ENCODE peak calls at places on chromosomes 5 and 9, in nine cellular contexts. D is neuronal stem cell; Q is A673; N is GM23338; E is AG04450; T is adipocyte; C is neural progenitor cell; Y is CD8-positive, alpha-beta memory T cell; M is CD4-positive, CD25-positive, alpha-beta regulatory T cell. V is an unnamed sample.
A peak's percentile ranks its signal among the peaks of the same experiment; 100 is the strongest.

GRCh38 chr5:90251447-90251846 is 158.1 kb downstream of the CETN3 start:
- DNase-seq in N (no peak), Y (no peak), T (no peak), Q (no peak), D (no peak), M (no peak), C (no peak), E (no peak), V (no peak)

GRCh38 chr9:76818271-76818670 is 54.0 kb downstream of the PCA3 start:
- DNase-seq in N (no peak), C (no peak), Y (no peak), E (peak; percentile 92), D (no peak), Q (peak; percentile 36), M (no peak), T (peak; percentile 98), V (no peak)

GRCh38 chr5:1882337-1883119 is at the start of gene IRX4:
- DNase-seq in Q (peak; percentile 29), Y (no peak), D (no peak), C (peak; percentile 62), T (peak; percentile 3), N (peak; percentile 70), E (no peak), M (no peak), V (no peak)

GRCh38 chr9:19298601-19299000 is 68.1 kb downstream of the DENND4C start:
- DNase-seq in E (no peak), N (no peak), Q (no peak), M (no peak), D (no peak), T (peak; percentile 54), Y (no peak), C (no peak), V (no peak)

GRCh38 chr9:28155671-28156070 is 582.4 kb upstream of the C9orf72 start:
- DNase-seq in E (no peak), Q (no peak), C (no peak), M (no peak), D (no peak), Y (no peak), N (no peak), T (no peak), V (no peak)

GRCh38 chr5:74894351-74894750 is 28.2 kb upstream of the FAM169A start:
- DNase-seq in M (no peak), C (no peak), T (no peak), E (no peak), D (no peak), Q (no peak), Y (no peak), N (no peak), V (no peak)

GRCh38 chr5:98101131-98101530 is 672.3 kb upstream of the RGMB start:
- DNase-seq in C (no peak), D (no peak), N (no peak), Q (no peak), E (no peak), Y (no peak), M (no peak), T (no peak), V (no peak)

GRCh38 chr5:40037703-40038102 is 612.9 kb upstream of the DAB2 start:
- DNase-seq in E (no peak), D (no peak), Y (no peak), C (no peak), M (no peak), N (no peak), Q (no peak), T (no peak), V (no peak)

GRCh38 chr9:130072515-130073235 is 19.0 kb downstream of the GPR107 start:
- DNase-seq in N (no peak), Q (no peak), D (no peak), C (no peak), T (peak; percentile 41), M (no peak), E (no peak), Y (no peak), V (no peak)

GRCh38 chr9:132164604-132165362 is 2.9 kb downstream of the NTNG2 start:
- DNase-seq in E (no peak), T (no peak), M (no peak), C (peak; percentile 43), D (no peak), Q (no peak), N (no peak), Y (no peak), V (no peak)

GRCh38 chr9:13267743-13268142 is 11.7 kb downstream of the MPDZ start:
- DNase-seq in T (peak; percentile 73), E (no peak), N (peak; percentile 22), M (no peak), C (no peak), Q (peak; percentile 78), D (no peak), Y (no peak), V (no peak)

GRCh38 chr5:66291771-66292170 is 147.7 kb downstream of the SREK1 start:
- DNase-seq in N (no peak), D (no peak), Y (no peak), Q (no peak), C (no peak), E (no peak), T (no peak), M (no peak), V (no peak)
- H3K4me3 ChIP-seq in N (no peak overlapping the region), D (no peak overlapping the region), Y (no peak overlapping the region), Q (no peak overlapping the region), C (no peak overlapping the region), E (no peak overlapping the region), T (no peak overlapping the region), M (no peak overlapping the region), V (no peak overlapping the region)

GRCh38 chr5:181100121-181101015 is 30.6 kb downstream of the OR2V1 start:
- DNase-seq in M (no peak), E (no peak), D (no peak), N (peak; percentile 47), C (peak; percentile 60), T (peak; percentile 24), Q (no peak), Y (no peak), V (no peak)
- H3K4me3 ChIP-seq in M (no peak overlapping the region), E (peak overlapping the region; percentile 25), D (peak overlapping the region; percentile 80), N (peak overlapping the region; percentile 53), C (peak overlapping the region; percentile 35), T (peak overlapping the region; percentile 15), Q (no peak overlapping the region), Y (no peak overlapping the region), V (no peak overlapping the region)

GRCh38 chr9:74887981-74888370 is 255 bp upstream of the TRPM6 start:
- DNase-seq in C (no peak), T (no peak), Q (no peak), E (no peak), M (no peak), Y (no peak), N (no peak), D (peak; percentile 0), V (no peak)
- H3K4me3 ChIP-seq in C (peak overlapping the region; percentile 71), T (peak overlapping the region; percentile 79), Q (no peak overlapping the region), E (no peak overlapping the region), M (no peak overlapping the region), Y (no peak overlapping the region), N (peak overlapping the region; percentile 80), D (peak overlapping the region; percentile 90), V (no peak overlapping the region)

DNA sequence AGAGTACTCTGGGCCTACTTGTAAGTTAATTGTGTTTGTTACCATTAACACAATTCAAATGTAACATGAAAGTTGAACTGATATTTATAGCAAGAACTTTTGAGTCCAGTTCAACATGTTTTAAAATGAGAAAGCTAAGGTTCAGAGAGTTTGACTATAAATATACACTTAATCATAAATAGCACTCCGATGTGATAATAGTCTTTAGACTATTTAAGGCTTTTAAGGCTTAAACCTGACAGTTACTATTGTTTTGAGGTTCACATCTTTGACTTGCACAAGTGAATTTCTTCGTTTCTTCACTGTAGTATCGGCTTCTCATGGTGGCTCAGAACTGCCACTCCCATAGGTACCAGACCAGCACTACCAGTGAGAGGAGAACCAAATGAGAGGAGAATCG is 42.4 kb downstream of the ZNF608 start:
- DNase-seq in D (no peak), N (no peak), C (no peak), M (no peak), T (no peak), Q (no peak), Y (no peak), E (no peak), V (no peak)
- H3K4me3 ChIP-seq in D (no peak overlapping the region), N (no peak overlapping the region), C (no peak overlapping the region), M (no peak overlapping the region), T (no peak overlapping the region), Q (no peak overlapping the region), Y (no peak overlapping the region), E (no peak overlapping the region), V (no peak overlapping the region)

V was measured in Jurkat, Clone E6-1.